ENCODE peak calls at places on chromosome 17, in ten cellular contexts. One of them, this sample, is unnamed.

GRCh38 chr17:36885161-36885735 is 52.0 kb upstream of the LHX1 start:
- DNase-seq in heart left ventricle: no peak
- DNase-seq in heart right ventricle: no peak
- DNase-seq in cardiac fibroblast: no peak
- DNase-seq in cardiac muscle cell: no peak
- DNase-seq in transverse colon: no peak
- DNase-seq in GM23338: no peak
- DNase-seq in neural progenitor cell: no peak
- DNase-seq in lung: no peak
- DNase-seq in breast epithelium: no peak
- DNase-seq in this sample: no peak

GRCh38 chr17:53234138-53234537 is 588.6 kb upstream of the KIF2B start:
- DNase-seq in heart left ventricle: no peak
- DNase-seq in heart right ventricle: no peak
- DNase-seq in cardiac fibroblast: no peak
- DNase-seq in cardiac muscle cell: no peak
- DNase-seq in transverse colon: no peak
- DNase-seq in GM23338: no peak
- DNase-seq in neural progenitor cell: no peak
- DNase-seq in lung: no peak
- DNase-seq in breast epithelium: no peak
- DNase-seq in this sample: no peak

GRCh38 chr17:45228985-45229517 is 7.4 kb downstream of the FMNL1 start:
- DNase-seq in heart left ventricle: peak; percentile 86
- DNase-seq in heart right ventricle: peak; percentile 87
- DNase-seq in cardiac fibroblast: peak; percentile 96
- DNase-seq in cardiac muscle cell: no peak
- DNase-seq in transverse colon: peak; percentile 87
- DNase-seq in GM23338: peak; percentile 64
- DNase-seq in neural progenitor cell: peak; percentile 50
- DNase-seq in lung: peak; percentile 92
- DNase-seq in breast epithelium: peak; percentile 81
- DNase-seq in this sample: peak; percentile 36

GRCh38 chr17:47696717-47697642 is 3.0 kb downstream of the TBKBP1 start:
- DNase-seq in heart left ventricle: no peak
- DNase-seq in heart right ventricle: no peak
- DNase-seq in cardiac fibroblast: no peak
- DNase-seq in cardiac muscle cell: no peak
- DNase-seq in transverse colon: no peak
- DNase-seq in GM23338: no peak
- DNase-seq in neural progenitor cell: no peak
- DNase-seq in lung: no peak
- DNase-seq in breast epithelium: no peak
- DNase-seq in this sample: no peak

GRCh38 chr17:58577696-58578095 is 63.3 kb upstream of the MTMR4 start:
- DNase-seq in heart left ventricle: peak; percentile 34
- DNase-seq in heart right ventricle: peak; percentile 43
- DNase-seq in cardiac fibroblast: peak; percentile 71
- DNase-seq in cardiac muscle cell: peak; percentile 71
- DNase-seq in transverse colon: peak; percentile 23
- DNase-seq in GM23338: peak; percentile 90
- DNase-seq in neural progenitor cell: peak; percentile 86
- DNase-seq in lung: peak; percentile 30
- DNase-seq in breast epithelium: peak; percentile 30
- DNase-seq in this sample: peak; percentile 60

GRCh38 chr17:10226930-10227695 is 28.7 kb upstream of the GAS7 start:
- DNase-seq in heart left ventricle: peak; percentile 45
- DNase-seq in heart right ventricle: peak; percentile 38
- DNase-seq in cardiac fibroblast: peak; percentile 12
- DNase-seq in cardiac muscle cell: peak; percentile 64
- DNase-seq in transverse colon: peak; percentile 31
- DNase-seq in GM23338: peak; percentile 82
- DNase-seq in neural progenitor cell: peak; percentile 65
- DNase-seq in lung: peak; percentile 43
- DNase-seq in breast epithelium: no peak
- DNase-seq in this sample: peak; percentile 59

GRCh38 chr17:15920758-15921239 is 24.1 kb upstream of the ADORA2B start:
- DNase-seq in heart left ventricle: no peak
- DNase-seq in heart right ventricle: no peak
- DNase-seq in cardiac fibroblast: peak; percentile 98
- DNase-seq in cardiac muscle cell: no peak
- DNase-seq in transverse colon: peak; percentile 34
- DNase-seq in GM23338: peak; percentile 17
- DNase-seq in neural progenitor cell: no peak
- DNase-seq in lung: no peak
- DNase-seq in breast epithelium: peak; percentile 41
- DNase-seq in this sample: no peak

GRCh38 chr17:8120520-8121443 is 2.5 kb upstream of the ALOXE3 start:
- DNase-seq in heart left ventricle: peak; percentile 57
- DNase-seq in heart right ventricle: peak; percentile 56
- DNase-seq in cardiac fibroblast: peak; percentile 87
- DNase-seq in cardiac muscle cell: peak; percentile 76
- DNase-seq in transverse colon: peak; percentile 67
- DNase-seq in GM23338: peak; percentile 90
- DNase-seq in neural progenitor cell: peak; percentile 87
- DNase-seq in lung: peak; percentile 72
- DNase-seq in breast epithelium: peak; percentile 69
- DNase-seq in this sample: peak; percentile 78

DNA sequence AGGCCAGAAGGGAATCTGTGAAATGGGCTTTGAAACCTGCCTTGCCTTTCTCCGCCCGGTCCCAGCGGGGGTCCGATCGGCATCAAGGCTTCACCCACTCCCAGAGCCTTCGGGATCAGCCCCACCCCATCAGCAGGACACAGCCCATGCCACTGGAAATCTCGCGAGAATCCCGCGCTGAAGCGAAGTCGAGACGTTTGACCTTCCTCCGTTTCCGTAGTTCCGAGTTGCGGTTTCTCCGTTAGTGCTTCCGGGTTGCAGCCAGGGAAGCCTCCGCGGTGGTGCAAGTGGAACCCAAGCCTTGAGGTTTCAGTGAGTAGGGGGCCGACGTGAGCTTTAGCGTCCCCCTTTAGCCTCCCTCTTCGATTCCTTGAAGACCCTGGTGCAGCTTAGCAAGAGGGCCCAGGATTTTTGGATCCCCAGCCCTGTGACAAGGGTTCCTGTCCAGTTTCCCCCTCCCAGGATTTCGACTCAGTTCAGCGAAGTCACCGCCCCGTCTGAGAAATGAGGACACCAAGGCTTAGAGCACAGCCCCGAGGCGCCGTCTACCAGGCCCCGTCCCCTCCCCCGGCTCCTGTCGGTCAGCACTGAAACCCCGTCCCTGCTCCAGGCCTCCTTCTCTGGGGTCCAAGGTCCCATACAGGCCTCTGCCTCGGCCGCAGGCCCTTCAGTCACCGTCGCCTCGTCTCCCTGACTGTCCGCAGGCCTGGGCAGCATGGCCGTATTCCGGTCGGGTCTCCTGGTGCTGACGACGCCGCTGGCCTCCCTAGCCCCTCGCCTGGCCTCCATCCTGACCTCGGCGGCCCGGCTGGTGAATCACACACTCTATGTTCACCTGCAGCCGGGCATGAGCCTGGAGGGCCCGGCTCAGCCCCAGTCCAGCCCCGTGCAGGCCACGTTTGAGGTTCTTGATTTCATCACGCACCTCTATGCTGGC is at the start of gene COASY:
- DNase-seq in heart left ventricle: peak; percentile 98
- DNase-seq in heart right ventricle: peak; percentile 97
- DNase-seq in cardiac fibroblast: peak; percentile 99
- DNase-seq in cardiac muscle cell: peak; percentile 96
- DNase-seq in transverse colon: peak; percentile 98
- DNase-seq in GM23338: peak; percentile 99
- DNase-seq in neural progenitor cell: peak; percentile 96
- DNase-seq in lung: peak; percentile 96
- DNase-seq in breast epithelium: peak; percentile 93
- DNase-seq in this sample: peak; percentile 85
- TF ChIP-seq CTCF in heart left ventricle: no peak
- TF ChIP-seq CTCF in heart right ventricle: no peak
- TF ChIP-seq CTCF in cardiac fibroblast: no peak
- TF ChIP-seq CTCF in cardiac muscle cell: no peak
- TF ChIP-seq CTCF in transverse colon: no peak
- TF ChIP-seq CTCF in GM23338: no peak
- TF ChIP-seq CTCF in neural progenitor cell: no peak
- TF ChIP-seq CTCF in lung: no peak
- TF ChIP-seq CTCF in breast epithelium: no peak
- TF ChIP-seq CTCF in this sample: no peak

GRCh38 chr17:17779015-17779611 is 57.7 kb downstream of the SREBF1 start:
- DNase-seq in heart left ventricle: peak; percentile 63
- DNase-seq in heart right ventricle: peak; percentile 47
- DNase-seq in cardiac fibroblast: no peak
- DNase-seq in cardiac muscle cell: peak; percentile 56
- DNase-seq in transverse colon: no peak
- DNase-seq in GM23338: no peak
- DNase-seq in neural progenitor cell: no peak
- DNase-seq in lung: no peak
- DNase-seq in breast epithelium: no peak
- DNase-seq in this sample: no peak

GRCh38 chr17:17783121-17783824 is 53.5 kb downstream of the SREBF1 start:
- DNase-seq in heart left ventricle: peak; percentile 91
- DNase-seq in heart right ventricle: peak; percentile 86
- DNase-seq in cardiac fibroblast: peak; percentile 27
- DNase-seq in cardiac muscle cell: peak; percentile 84
- DNase-seq in transverse colon: peak; percentile 60
- DNase-seq in GM23338: peak; percentile 89
- DNase-seq in neural progenitor cell: peak; percentile 88
- DNase-seq in lung: peak; percentile 64
- DNase-seq in breast epithelium: no peak
- DNase-seq in this sample: peak; percentile 83

GRCh38 chr17:17781591-17782424 is 55.0 kb downstream of the SREBF1 start:
- DNase-seq in heart left ventricle: peak; percentile 86
- DNase-seq in heart right ventricle: peak; percentile 87
- DNase-seq in cardiac fibroblast: peak; percentile 43
- DNase-seq in cardiac muscle cell: peak; percentile 95
- DNase-seq in transverse colon: peak; percentile 65
- DNase-seq in GM23338: peak; percentile 79
- DNase-seq in neural progenitor cell: peak; percentile 78
- DNase-seq in lung: peak; percentile 58
- DNase-seq in breast epithelium: peak; percentile 50
- DNase-seq in this sample: peak; percentile 73

GRCh38 chr17:17782425-17783120 is 54.2 kb downstream of the SREBF1 start:
- DNase-seq in heart left ventricle: peak; percentile 45
- DNase-seq in heart right ventricle: no peak
- DNase-seq in cardiac fibroblast: no peak
- DNase-seq in cardiac muscle cell: peak; percentile 66
- DNase-seq in transverse colon: no peak
- DNase-seq in GM23338: peak; percentile 61
- DNase-seq in neural progenitor cell: peak; percentile 72
- DNase-seq in lung: no peak
- DNase-seq in breast epithelium: no peak
- DNase-seq in this sample: peak; percentile 68

GRCh38 chr17:17780941-17781590 is 55.7 kb downstream of the SREBF1 start:
- DNase-seq in heart left ventricle: no peak
- DNase-seq in heart right ventricle: peak; percentile 35
- DNase-seq in cardiac fibroblast: no peak
- DNase-seq in cardiac muscle cell: peak; percentile 82
- DNase-seq in transverse colon: peak; percentile 16
- DNase-seq in GM23338: peak; percentile 90
- DNase-seq in neural progenitor cell: peak; percentile 88
- DNase-seq in lung: no peak
- DNase-seq in breast epithelium: peak; percentile 69
- DNase-seq in this sample: peak; percentile 68
- TF ChIP-seq CTCF in heart left ventricle: no peak
- TF ChIP-seq CTCF in heart right ventricle: no peak
- TF ChIP-seq CTCF in cardiac fibroblast: no peak
- TF ChIP-seq CTCF in cardiac muscle cell: peak; percentile 51
- TF ChIP-seq CTCF in transverse colon: no peak
- TF ChIP-seq CTCF in GM23338: peak; percentile 31
- TF ChIP-seq CTCF in neural progenitor cell: peak; percentile 54
- TF ChIP-seq CTCF in lung: no peak
- TF ChIP-seq CTCF in breast epithelium: peak; percentile 20
- TF ChIP-seq CTCF in this sample: no peak

GRCh38 chr17:55264273-55264639 is 504 bp upstream of the HLF start:
- DNase-seq in heart left ventricle: no peak
- DNase-seq in heart right ventricle: no peak
- DNase-seq in cardiac fibroblast: no peak
- DNase-seq in cardiac muscle cell: no peak
- DNase-seq in transverse colon: no peak
- DNase-seq in GM23338: peak; percentile 31
- DNase-seq in neural progenitor cell: peak; percentile 40
- DNase-seq in lung: no peak
- DNase-seq in breast epithelium: no peak
- DNase-seq in this sample: peak; percentile 15

GRCh38 chr17:55264640-55265298 is at the start of gene HLF:
- DNase-seq in heart left ventricle: peak; percentile 87
- DNase-seq in heart right ventricle: peak; percentile 82
- DNase-seq in cardiac fibroblast: peak; percentile 55
- DNase-seq in cardiac muscle cell: peak; percentile 91
- DNase-seq in transverse colon: peak; percentile 81
- DNase-seq in GM23338: peak; percentile 88
- DNase-seq in neural progenitor cell: peak; percentile 94
- DNase-seq in lung: peak; percentile 67
- DNase-seq in breast epithelium: peak; percentile 80
- DNase-seq in this sample: peak; percentile 75

GRCh38 chr17:55266958-55267688 is 2.4 kb downstream of the HLF start:
- DNase-seq in heart left ventricle: no peak
- DNase-seq in heart right ventricle: no peak
- DNase-seq in cardiac fibroblast: no peak
- DNase-seq in cardiac muscle cell: no peak
- DNase-seq in transverse colon: no peak
- DNase-seq in GM23338: no peak
- DNase-seq in neural progenitor cell: no peak
- DNase-seq in lung: no peak
- DNase-seq in breast epithelium: no peak
- DNase-seq in this sample: no peak

GRCh38 chr17:55266051-55266957 is 1.5 kb downstream of the HLF start:
- DNase-seq in heart left ventricle: peak; percentile 32
- DNase-seq in heart right ventricle: no peak
- DNase-seq in cardiac fibroblast: no peak
- DNase-seq in cardiac muscle cell: no peak
- DNase-seq in transverse colon: no peak
- DNase-seq in GM23338: peak; percentile 49
- DNase-seq in neural progenitor cell: peak; percentile 38
- DNase-seq in lung: no peak
- DNase-seq in breast epithelium: no peak
- DNase-seq in this sample: peak; percentile 30

DNA sequence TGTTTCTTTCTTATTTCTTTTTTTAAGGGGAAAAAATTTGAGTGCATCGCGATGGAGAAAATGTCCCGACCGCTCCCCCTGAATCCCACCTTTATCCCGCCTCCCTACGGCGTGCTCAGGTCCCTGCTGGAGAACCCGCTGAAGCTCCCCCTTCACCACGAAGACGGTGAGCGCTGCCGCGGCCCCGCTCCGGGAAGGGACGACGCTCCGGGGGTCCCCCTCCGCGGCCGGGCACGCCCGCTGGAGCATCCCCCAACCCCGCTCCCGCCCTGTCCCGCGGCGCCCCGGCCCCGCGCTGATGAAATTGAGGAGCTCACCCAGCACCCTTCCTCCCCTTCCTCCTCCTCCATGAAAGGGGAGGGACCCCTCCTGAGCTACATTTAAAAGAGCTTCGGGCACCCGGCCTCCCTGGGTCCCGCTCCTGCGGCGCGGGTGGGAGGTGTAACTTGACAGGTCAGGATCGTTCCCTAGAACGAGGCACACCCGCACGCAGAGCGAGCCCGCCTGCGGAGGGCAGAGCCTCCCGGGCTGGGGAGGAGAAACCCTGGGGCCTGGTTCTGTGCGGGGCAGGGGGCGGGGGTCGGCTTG is 768 bp downstream of the HLF start:
- DNase-seq in heart left ventricle: no peak
- DNase-seq in heart right ventricle: no peak
- DNase-seq in cardiac fibroblast: no peak
- DNase-seq in cardiac muscle cell: no peak
- DNase-seq in transverse colon: no peak
- DNase-seq in GM23338: peak; percentile 23
- DNase-seq in neural progenitor cell: peak; percentile 41
- DNase-seq in lung: no peak
- DNase-seq in breast epithelium: no peak
- DNase-seq in this sample: peak; percentile 48
- TF ChIP-seq CTCF in heart left ventricle: no peak
- TF ChIP-seq CTCF in heart right ventricle: no peak
- TF ChIP-seq CTCF in cardiac fibroblast: no peak
- TF ChIP-seq CTCF in cardiac muscle cell: no peak
- TF ChIP-seq CTCF in transverse colon: no peak
- TF ChIP-seq CTCF in GM23338: no peak
- TF ChIP-seq CTCF in neural progenitor cell: no peak
- TF ChIP-seq CTCF in lung: no peak
- TF ChIP-seq CTCF in breast epithelium: no peak
- TF ChIP-seq CTCF in this sample: no peak

GRCh38 chr17:39194089-39194984 is 3.1 kb downstream of the CACNB1 start:
- DNase-seq in heart left ventricle: peak; percentile 70
- DNase-seq in heart right ventricle: peak; percentile 71
- DNase-seq in cardiac fibroblast: peak; percentile 68
- DNase-seq in cardiac muscle cell: peak; percentile 84
- DNase-seq in transverse colon: peak; percentile 31
- DNase-seq in GM23338: peak; percentile 75
- DNase-seq in neural progenitor cell: peak; percentile 81
- DNase-seq in lung: peak; percentile 44
- DNase-seq in breast epithelium: no peak
- DNase-seq in this sample: peak; percentile 78
- TF ChIP-seq CTCF in heart left ventricle: peak; percentile 12
- TF ChIP-seq CTCF in heart right ventricle: peak; percentile 59
- TF ChIP-seq CTCF in cardiac fibroblast: peak; percentile 70
- TF ChIP-seq CTCF in cardiac muscle cell: peak; percentile 49
- TF ChIP-seq CTCF in transverse colon: no peak
- TF ChIP-seq CTCF in GM23338: peak; percentile 70
- TF ChIP-seq CTCF in neural progenitor cell: peak; percentile 62
- TF ChIP-seq CTCF in lung: no peak
- TF ChIP-seq CTCF in breast epithelium: no peak
- TF ChIP-seq CTCF in this sample: peak; percentile 44

This sample was measured in nephron progenitor cell.